ENCODE peak calls at places on chromosomes 1 and 21, in six cellular contexts. One of them, this sample, is unnamed.

GRCh38 chr1:108785880-108786279 is 39.4 kb downstream of the STXBP3 start:
- DNase-seq in breast epithelium: no peak
- DNase-seq in cardiac muscle cell: no peak
- DNase-seq in heart right ventricle: no peak
- DNase-seq in heart left ventricle: no peak
- DNase-seq in left ventricle myocardium inferior: no peak
- DNase-seq in this sample: no peak

GRCh38 chr1:74513396-74513795 is 985 bp upstream of the LRRC53 start:
- DNase-seq in heart left ventricle: no peak
- DNase-seq in heart right ventricle: no peak
- DNase-seq in left ventricle myocardium inferior: no peak
- DNase-seq in breast epithelium: no peak
- DNase-seq in cardiac muscle cell: no peak
- DNase-seq in this sample: no peak

GRCh38 chr1:20641986-20642385 is 8.7 kb downstream of the PINK1 start:
- DNase-seq in breast epithelium: no peak
- DNase-seq in left ventricle myocardium inferior: no peak
- DNase-seq in heart right ventricle: no peak
- DNase-seq in heart left ventricle: no peak
- DNase-seq in cardiac muscle cell: no peak
- DNase-seq in this sample: no peak

GRCh38 chr1:54996359-54996868 is 2.3 kb upstream of the BSND start:
- DNase-seq in heart right ventricle: peak
- DNase-seq in heart left ventricle: peak
- DNase-seq in left ventricle myocardium inferior: peak
- DNase-seq in cardiac muscle cell: peak
- DNase-seq in breast epithelium: peak
- DNase-seq in this sample: peak

GRCh38 chr1:212132040-212132439 is 96.5 kb downstream of the DTL start:
- DNase-seq in left ventricle myocardium inferior: no peak
- DNase-seq in heart right ventricle: no peak
- DNase-seq in breast epithelium: no peak
- DNase-seq in heart left ventricle: no peak
- DNase-seq in cardiac muscle cell: no peak
- DNase-seq in this sample: no peak

GRCh38 chr1:240258910-240259309 is 167.2 kb downstream of the FMN2 start:
- DNase-seq in left ventricle myocardium inferior: no peak
- DNase-seq in cardiac muscle cell: no peak
- DNase-seq in heart left ventricle: no peak
- DNase-seq in heart right ventricle: no peak
- DNase-seq in breast epithelium: no peak
- DNase-seq in this sample: no peak

GRCh38 chr1:22702255-22702654 is 8.4 kb upstream of the EPHB2 start:
- DNase-seq in cardiac muscle cell: no peak
- DNase-seq in breast epithelium: no peak
- DNase-seq in left ventricle myocardium inferior: no peak
- DNase-seq in heart right ventricle: no peak
- DNase-seq in heart left ventricle: no peak
- DNase-seq in this sample: no peak

GRCh38 chr1:9384751-9385245 is 92.1 kb downstream of the SPSB1 start:
- DNase-seq in cardiac muscle cell: no peak
- DNase-seq in heart left ventricle: peak
- DNase-seq in heart right ventricle: peak
- DNase-seq in breast epithelium: no peak
- DNase-seq in left ventricle myocardium inferior: peak
- DNase-seq in this sample: no peak

DNA sequence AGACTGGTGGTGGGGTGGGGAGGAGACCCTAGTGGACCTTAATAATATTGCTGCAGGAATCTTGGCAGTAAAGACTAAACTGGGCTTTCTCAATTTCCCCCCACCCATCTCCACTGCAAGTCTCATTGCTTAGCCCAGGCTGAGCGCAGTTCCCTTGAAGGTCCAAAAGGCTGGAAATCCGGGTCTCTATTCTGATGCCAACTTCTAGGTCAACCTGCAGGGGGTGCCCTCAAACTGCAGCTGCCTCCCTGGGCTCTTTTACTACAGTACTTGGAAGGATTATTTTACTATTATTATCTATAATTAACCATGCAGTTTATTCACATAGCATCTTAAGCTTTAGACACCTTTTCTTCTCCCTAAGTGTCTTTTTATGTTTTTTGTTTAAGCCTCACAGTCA is 85.4 kb upstream of the WARS2 start:
- DNase-seq in cardiac muscle cell: no peak
- DNase-seq in heart right ventricle: no peak
- DNase-seq in heart left ventricle: no peak
- DNase-seq in breast epithelium: no peak
- DNase-seq in left ventricle myocardium inferior: no peak
- DNase-seq in this sample: no peak
- TF ChIP-seq CTCF in cardiac muscle cell: no peak
- TF ChIP-seq CTCF in heart right ventricle: no peak
- TF ChIP-seq CTCF in heart left ventricle: no peak
- TF ChIP-seq CTCF in breast epithelium: no peak
- TF ChIP-seq CTCF in left ventricle myocardium inferior: no peak
- TF ChIP-seq CTCF in this sample: peak

GRCh38 chr1:36885537-36886441 is 148.5 kb downstream of the GRIK3 start:
- DNase-seq in left ventricle myocardium inferior: peak
- DNase-seq in breast epithelium: no peak
- DNase-seq in heart right ventricle: no peak
- DNase-seq in cardiac muscle cell: no peak
- DNase-seq in heart left ventricle: peak
- DNase-seq in this sample: no peak
- TF ChIP-seq CTCF in left ventricle myocardium inferior: peak
- TF ChIP-seq CTCF in breast epithelium: no peak
- TF ChIP-seq CTCF in heart right ventricle: no peak
- TF ChIP-seq CTCF in cardiac muscle cell: no peak
- TF ChIP-seq CTCF in heart left ventricle: peak
- TF ChIP-seq CTCF in this sample: no peak

DNA sequence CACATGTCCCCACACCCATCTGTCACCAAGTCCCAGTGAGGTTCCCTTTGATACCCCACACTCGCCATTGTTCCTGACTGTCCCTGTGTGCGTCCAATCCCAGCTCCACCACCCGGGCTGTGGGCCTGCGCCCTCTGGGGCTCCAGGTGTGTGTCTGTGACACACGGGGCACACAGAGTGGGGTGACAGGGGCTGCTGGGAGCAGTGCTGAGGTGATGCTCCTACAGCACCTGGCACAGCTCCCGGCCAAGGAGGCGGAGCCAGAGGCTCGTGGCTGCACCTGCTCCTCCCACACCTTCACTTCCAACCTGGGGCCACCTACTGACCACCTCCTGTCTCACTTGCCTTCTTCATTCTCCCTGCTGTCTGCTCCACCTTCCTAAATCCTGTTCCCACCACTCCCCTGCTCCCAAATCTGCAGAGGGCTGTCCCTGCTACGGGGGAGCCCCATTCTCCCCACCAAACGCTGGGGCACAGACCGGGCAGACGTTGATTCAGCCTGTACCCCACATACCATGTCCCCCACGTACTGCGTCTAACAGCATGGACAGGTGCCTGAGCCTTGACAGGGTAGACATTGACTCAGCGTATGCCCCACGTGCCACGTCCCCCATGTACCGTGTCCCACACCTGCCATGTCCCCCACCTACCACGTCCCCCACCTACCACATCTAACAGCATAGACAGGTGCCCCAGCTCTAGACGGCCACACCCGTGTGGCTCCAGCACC is 16.4 kb downstream of the WDR4 start:
- DNase-seq in breast epithelium: no peak
- DNase-seq in heart left ventricle: no peak
- DNase-seq in left ventricle myocardium inferior: no peak
- DNase-seq in cardiac muscle cell: no peak
- DNase-seq in heart right ventricle: no peak
- DNase-seq in this sample: no peak
- TF ChIP-seq CTCF in breast epithelium: no peak
- TF ChIP-seq CTCF in heart left ventricle: no peak
- TF ChIP-seq CTCF in left ventricle myocardium inferior: no peak
- TF ChIP-seq CTCF in cardiac muscle cell: no peak
- TF ChIP-seq CTCF in heart right ventricle: no peak
- TF ChIP-seq CTCF in this sample: peak

GRCh38 chr1:36143424-36143823 is 5.9 kb downstream of the TRAPPC3 start:
- DNase-seq in breast epithelium: no peak
- DNase-seq in heart right ventricle: no peak
- DNase-seq in left ventricle myocardium inferior: no peak
- DNase-seq in cardiac muscle cell: no peak
- DNase-seq in heart left ventricle: no peak
- DNase-seq in this sample: no peak

GRCh38 chr1:36139521-36139920 is 9.8 kb downstream of the TRAPPC3 start:
- DNase-seq in left ventricle myocardium inferior: no peak
- DNase-seq in heart right ventricle: no peak
- DNase-seq in breast epithelium: no peak
- DNase-seq in heart left ventricle: no peak
- DNase-seq in cardiac muscle cell: no peak
- DNase-seq in this sample: no peak

GRCh38 chr1:36144413-36144812 is 4.9 kb downstream of the TRAPPC3 start:
- DNase-seq in cardiac muscle cell: no peak
- DNase-seq in heart left ventricle: no peak
- DNase-seq in left ventricle myocardium inferior: no peak
- DNase-seq in breast epithelium: no peak
- DNase-seq in heart right ventricle: no peak
- DNase-seq in this sample: no peak

GRCh38 chr1:36137776-36138175 is 11.5 kb downstream of the TRAPPC3 start:
- DNase-seq in cardiac muscle cell: no peak
- DNase-seq in breast epithelium: no peak
- DNase-seq in heart left ventricle: no peak
- DNase-seq in heart right ventricle: no peak
- DNase-seq in left ventricle myocardium inferior: no peak
- DNase-seq in this sample: no peak

GRCh38 chr1:36142121-36142520 is 7.2 kb downstream of the TRAPPC3 start:
- DNase-seq in left ventricle myocardium inferior: no peak
- DNase-seq in heart right ventricle: no peak
- DNase-seq in cardiac muscle cell: no peak
- DNase-seq in breast epithelium: no peak
- DNase-seq in heart left ventricle: no peak
- DNase-seq in this sample: no peak
- TF ChIP-seq CTCF in left ventricle myocardium inferior: no peak
- TF ChIP-seq CTCF in heart right ventricle: no peak
- TF ChIP-seq CTCF in cardiac muscle cell: no peak
- TF ChIP-seq CTCF in breast epithelium: no peak
- TF ChIP-seq CTCF in heart left ventricle: no peak
- TF ChIP-seq CTCF in this sample: no peak

GRCh38 chr21:37079211-37079824 is 6.3 kb downstream of the TTC3 start:
- DNase-seq in left ventricle myocardium inferior: no peak
- DNase-seq in heart right ventricle: no peak
- DNase-seq in breast epithelium: no peak
- DNase-seq in cardiac muscle cell: no peak
- DNase-seq in heart left ventricle: no peak
- DNase-seq in this sample: no peak
- TF ChIP-seq CTCF in left ventricle myocardium inferior: peak
- TF ChIP-seq CTCF in heart right ventricle: no peak
- TF ChIP-seq CTCF in breast epithelium: no peak
- TF ChIP-seq CTCF in cardiac muscle cell: peak
- TF ChIP-seq CTCF in heart left ventricle: no peak
- TF ChIP-seq CTCF in this sample: no peak

GRCh38 chr21:32094792-32095191 is 184.1 kb downstream of the MIS18A start:
- DNase-seq in heart left ventricle: no peak
- DNase-seq in left ventricle myocardium inferior: no peak
- DNase-seq in heart right ventricle: no peak
- DNase-seq in breast epithelium: no peak
- DNase-seq in cardiac muscle cell: peak
- DNase-seq in this sample: no peak

GRCh38 chr21:32099812-32100416 is 178.9 kb downstream of the MIS18A start:
- DNase-seq in heart right ventricle: no peak
- DNase-seq in left ventricle myocardium inferior: no peak
- DNase-seq in heart left ventricle: no peak
- DNase-seq in cardiac muscle cell: no peak
- DNase-seq in breast epithelium: no peak
- DNase-seq in this sample: no peak

GRCh38 chr21:32093758-32094463 is 184.9 kb downstream of the MIS18A start:
- DNase-seq in heart right ventricle: no peak
- DNase-seq in left ventricle myocardium inferior: no peak
- DNase-seq in cardiac muscle cell: no peak
- DNase-seq in heart left ventricle: no peak
- DNase-seq in breast epithelium: no peak
- DNase-seq in this sample: no peak

GRCh38 chr21:32101206-32101763 is 177.6 kb downstream of the MIS18A start:
- DNase-seq in cardiac muscle cell: no peak
- DNase-seq in left ventricle myocardium inferior: no peak
- DNase-seq in breast epithelium: no peak
- DNase-seq in heart left ventricle: no peak
- DNase-seq in heart right ventricle: no peak
- DNase-seq in this sample: no peak

GRCh38 chr21:32096411-32096810 is 182.4 kb downstream of the MIS18A start:
- DNase-seq in heart left ventricle: no peak
- DNase-seq in left ventricle myocardium inferior: no peak
- DNase-seq in cardiac muscle cell: peak
- DNase-seq in breast epithelium: no peak
- DNase-seq in heart right ventricle: peak
- DNase-seq in this sample: no peak
- TF ChIP-seq CTCF in heart left ventricle: peak
- TF ChIP-seq CTCF in left ventricle myocardium inferior: peak
- TF ChIP-seq CTCF in cardiac muscle cell: peak
- TF ChIP-seq CTCF in breast epithelium: peak
- TF ChIP-seq CTCF in heart right ventricle: peak
- TF ChIP-seq CTCF in this sample: peak

GRCh38 chr1:156316909-156317308 is 17.8 kb upstream of the VHLL start:
- DNase-seq in cardiac muscle cell: no peak
- DNase-seq in heart right ventricle: no peak
- DNase-seq in breast epithelium: no peak
- DNase-seq in heart left ventricle: no peak
- DNase-seq in left ventricle myocardium inferior: no peak
- DNase-seq in this sample: no peak

GRCh38 chr1:156320560-156320959 is 17.5 kb downstream of the CCT3 start:
- DNase-seq in breast epithelium: no peak
- DNase-seq in cardiac muscle cell: no peak
- DNase-seq in heart left ventricle: no peak
- DNase-seq in heart right ventricle: no peak
- DNase-seq in left ventricle myocardium inferior: no peak
- DNase-seq in this sample: no peak

DNA sequence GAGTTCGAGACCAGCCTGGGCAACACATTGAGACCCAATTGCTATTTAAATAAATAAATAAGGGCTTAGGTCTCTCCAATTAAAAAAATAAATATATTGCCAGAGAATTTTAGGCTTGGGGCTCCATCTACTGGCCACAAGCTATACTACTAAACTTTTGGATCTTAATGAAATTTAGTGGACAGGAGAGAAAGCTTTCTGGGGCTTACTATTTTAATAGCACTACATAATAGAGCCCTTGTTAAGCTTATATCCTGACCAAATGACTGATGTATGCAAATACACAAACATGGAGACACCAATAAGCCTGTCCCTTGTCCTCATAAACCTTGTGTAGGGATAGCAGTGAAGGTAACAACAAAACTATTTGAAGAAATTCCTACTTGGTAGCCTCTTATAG is 18.4 kb downstream of the CCT3 start:
- DNase-seq in cardiac muscle cell: peak
- DNase-seq in left ventricle myocardium inferior: no peak
- DNase-seq in heart left ventricle: no peak
- DNase-seq in heart right ventricle: no peak
- DNase-seq in breast epithelium: no peak
- DNase-seq in this sample: no peak
- TF ChIP-seq CTCF in cardiac muscle cell: peak
- TF ChIP-seq CTCF in left ventricle myocardium inferior: peak
- TF ChIP-seq CTCF in heart left ventricle: peak
- TF ChIP-seq CTCF in heart right ventricle: peak
- TF ChIP-seq CTCF in breast epithelium: peak
- TF ChIP-seq CTCF in this sample: peak

This sample was measured in progenitor cell of endocrine pancreas.